ENCODE peak calls at places on chromosome 6, in six cellular contexts. M is IMR-90, L is thyroid gland, W is stomach, T is right lobe of liver, P is K562. X is an unnamed sample.

GRCh38 chr6:138815797-138816528 is 20.1 kb downstream of the ECT2L start:
- DNase-seq in M (peak; percentile 79), L (no peak), W (no peak), T (no peak), P (peak; percentile 37), X (no peak)

GRCh38 chr6:72953901-72954494 is 271.3 kb downstream of the KHDC1L start:
- DNase-seq in M (peak; percentile 61), L (peak; percentile 64), W (no peak), T (no peak), P (no peak), X (no peak)

GRCh38 chr6:7640607-7641577 is 50.9 kb downstream of the SNRNP48 start:
- DNase-seq in M (peak; percentile 87), L (no peak), W (no peak), T (no peak), P (no peak), X (peak; percentile 2)

GRCh38 chr6:25218346-25218745 is 60.8 kb upstream of the CARMIL1 start:
- DNase-seq in M (no peak), L (no peak), W (no peak), T (no peak), P (no peak), X (peak; percentile 82)

GRCh38 chr6:52361347-52361944 is 505 bp upstream of the PAQR8 start:
- DNase-seq in M (peak; percentile 4), L (peak; percentile 5), W (no peak), T (no peak), P (peak; percentile 31), X (peak; percentile 35)

GRCh38 chr6:163309491-163310026 is 105.0 kb upstream of the QKI start:
- DNase-seq in M (peak; percentile 10), L (no peak), W (no peak), T (no peak), P (no peak), X (no peak)

GRCh38 chr6:137977206-137977605 is 110.1 kb downstream of the TNFAIP3 start:
- DNase-seq in M (no peak), L (no peak), W (no peak), T (no peak), P (no peak), X (no peak)

GRCh38 chr6:151738960-151739359 is 68.5 kb upstream of the ESR1 start:
- DNase-seq in M (no peak), L (no peak), W (no peak), T (no peak), P (no peak), X (no peak)

GRCh38 chr6:44307217-44307616 is 5.9 kb downstream of the AARS2 start:
- DNase-seq in M (no peak), L (no peak), W (no peak), T (no peak), P (no peak), X (no peak)

GRCh38 chr6:79420054-79420453 is 117.2 kb downstream of the LCA5 start:
- DNase-seq in M (no peak), L (no peak), W (no peak), T (no peak), P (peak; percentile 8), X (no peak)

GRCh38 chr6:107082045-107082444 is 33.3 kb downstream of the BEND3 start:
- DNase-seq in M (peak; percentile 31), L (no peak), W (no peak), T (no peak), P (no peak), X (no peak)

GRCh38 chr6:127385668-127386385 is 42.4 kb upstream of the ECHDC1 start:
- DNase-seq in M (peak; percentile 27), L (no peak), W (no peak), T (no peak), P (no peak), X (no peak)

GRCh38 chr6:41570270-41570615 is 24.1 kb downstream of the FOXP4 start:
- DNase-seq in M (no peak), L (no peak), W (no peak), T (no peak), P (no peak), X (no peak)

DNA sequence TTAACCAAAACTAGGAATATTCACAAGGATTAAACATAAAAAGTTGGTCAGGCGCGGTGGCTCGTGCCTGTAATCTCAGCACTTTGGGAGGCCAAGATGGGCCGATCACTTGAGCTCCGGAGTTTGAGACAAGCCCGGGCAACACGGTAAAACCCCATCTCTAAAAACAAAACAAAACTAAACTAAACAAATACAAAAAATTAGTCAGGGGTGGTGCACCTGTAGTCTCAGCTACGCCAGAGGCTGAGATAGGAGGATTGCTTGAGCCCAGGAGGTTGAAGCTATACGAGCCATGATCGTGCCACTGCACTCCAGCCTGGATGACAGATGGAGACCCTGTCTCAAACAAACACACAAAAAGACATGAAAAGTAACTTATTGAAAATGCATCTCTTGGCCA is 3.2 kb downstream of the PSORS1C2 start:
- DNase-seq in M (no peak), L (no peak), W (no peak), T (no peak), P (no peak), X (no peak)
- TF ChIP-seq POLR2A in M (no peak), L (no peak), W (no peak), T (no peak), P (no peak), X (no peak)

GRCh38 chr6:15516923-15517560 is 145.8 kb downstream of the DTNBP1 start:
- DNase-seq in M (no peak), L (no peak), W (no peak), T (no peak), P (no peak), X (no peak)
- H3K36me3 ChIP-seq in M (peaks cover 70% of the 10 kb centered on the region), L (peaks cover 15% of the 10 kb centered on the region), W (peaks cover 92% of the 10 kb centered on the region), T (peaks cover 25% of the 10 kb centered on the region), P (peaks cover 92% of the 10 kb centered on the region), X (peaks cover 59% of the 10 kb centered on the region)

DNA sequence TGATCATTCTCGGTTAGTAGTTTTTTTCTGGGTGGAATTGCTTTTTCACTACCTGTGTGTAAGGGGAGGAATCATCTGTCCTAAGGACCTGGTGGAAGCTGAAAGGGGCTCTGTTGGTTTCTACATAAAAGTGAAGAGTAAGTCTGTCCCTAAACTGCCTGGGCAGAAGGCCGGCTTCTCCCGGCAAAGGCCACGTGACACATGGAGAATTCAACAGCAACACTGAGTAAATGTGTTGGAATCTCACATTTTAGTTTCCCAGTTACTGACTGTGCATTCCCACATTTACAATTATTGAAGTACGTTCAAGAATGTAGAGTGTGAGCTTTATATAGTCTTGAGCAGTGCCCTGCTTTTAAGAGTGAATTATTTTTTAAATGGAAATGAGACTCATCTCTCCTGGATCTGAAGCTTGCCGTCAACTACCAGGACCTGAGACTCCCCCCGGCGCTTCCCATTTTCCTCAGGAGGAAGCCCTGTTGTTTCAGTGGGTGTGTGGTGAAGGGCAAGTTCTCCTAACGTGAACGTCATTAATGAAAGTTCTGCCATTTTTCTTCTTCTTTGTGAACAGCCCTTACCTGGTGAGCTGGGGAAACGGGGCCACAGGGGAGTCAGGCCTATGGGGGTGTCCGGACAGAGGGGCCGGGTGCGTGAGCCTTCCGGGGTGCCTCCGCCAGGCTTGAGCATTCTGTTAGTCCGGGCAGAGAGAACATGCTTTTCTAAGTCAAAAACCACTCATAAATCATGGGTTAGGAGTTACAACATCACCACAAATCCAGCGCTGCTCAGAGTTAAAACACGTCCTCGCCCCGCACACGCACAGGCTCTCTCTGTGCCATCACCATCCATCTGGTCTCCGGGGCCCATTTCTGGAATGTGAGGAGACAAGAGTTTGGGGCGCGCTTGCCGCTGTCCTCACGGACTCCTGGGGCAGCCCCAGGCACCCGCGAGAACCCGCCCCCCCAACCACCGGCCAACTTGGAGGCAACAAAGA is 56.6 kb upstream of the SMOC2 start:
- DNase-seq in M (no peak), L (no peak), W (no peak), T (no peak), P (no peak), X (no peak)
- H3K9me3 ChIP-seq in M (peaks cover 62% of the 10 kb centered on the region), L (no peaks in the 10 kb centered on the region), W (no peaks in the 10 kb centered on the region), T (no peaks in the 10 kb centered on the region), P (peaks cover 11% of the 10 kb centered on the region), X (no peaks in the 10 kb centered on the region)

GRCh38 chr6:158834675-158835385 is 15.7 kb upstream of the EZR start:
- DNase-seq in M (no peak), L (peak; percentile 90), W (peak; percentile 41), T (no peak), P (no peak), X (no peak)

GRCh38 chr6:158839796-158840195 is 20.6 kb upstream of the EZR start:
- DNase-seq in M (no peak), L (no peak), W (no peak), T (no peak), P (no peak), X (no peak)

GRCh38 chr6:158836625-158837311 is 17.6 kb upstream of the EZR start:
- DNase-seq in M (no peak), L (no peak), W (no peak), T (no peak), P (no peak), X (no peak)

GRCh38 chr6:158837684-158838625 is 18.8 kb upstream of the EZR start:
- DNase-seq in M (peak; percentile 43), L (no peak), W (no peak), T (no peak), P (no peak), X (no peak)

GRCh38 chr6:158835616-158836221 is 16.6 kb upstream of the EZR start:
- DNase-seq in M (peak; percentile 30), L (peak; percentile 82), W (peak; percentile 85), T (peak; percentile 87), P (peak; percentile 79), X (peak; percentile 80)
- TF ChIP-seq POLR2A in M (no peak), L (peak; percentile 14), W (no peak), T (no peak), P (no peak), X (peak; percentile 43)

GRCh38 chr6:56463443-56463842 is 179.2 kb downstream of the DST start:
- DNase-seq in M (no peak), L (no peak), W (no peak), T (no peak), P (no peak), X (no peak)
- H3K36me3 ChIP-seq in M (peaks cover 46% of the 10 kb centered on the region), L (peaks cover 18% of the 10 kb centered on the region), W (peaks cover 74% of the 10 kb centered on the region), T (peaks cover 74% of the 10 kb centered on the region), P (peaks cover 1% of the 10 kb centered on the region), X (peaks cover 16% of the 10 kb centered on the region)

DNA sequence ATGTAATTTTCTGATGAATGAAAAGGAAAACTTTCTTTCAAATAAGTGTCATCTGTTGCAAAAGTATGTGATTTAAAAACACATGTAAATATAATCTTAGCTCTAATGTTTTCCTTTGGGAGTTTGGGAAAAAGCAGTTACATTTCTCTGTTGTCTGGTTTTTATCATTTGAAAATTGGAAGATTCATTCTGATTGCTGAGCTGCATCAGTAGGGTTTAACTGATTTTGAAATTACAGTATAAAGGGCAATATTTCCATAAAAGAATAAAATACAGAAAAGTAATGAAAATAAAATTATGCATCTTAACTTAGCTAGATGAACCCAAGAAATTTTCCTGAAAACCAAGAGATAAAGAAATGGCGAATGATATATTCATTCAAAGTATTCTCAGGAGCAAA is 57.8 kb downstream of the MAP7 start:
- DNase-seq in M (no peak), L (no peak), W (no peak), T (no peak), P (no peak), X (no peak)
- H3K9me3 ChIP-seq in M (no peaks in the 10 kb centered on the region), L (no peaks in the 10 kb centered on the region), W (no peaks in the 10 kb centered on the region), T (no peaks in the 10 kb centered on the region), P (no peaks in the 10 kb centered on the region), X (no peaks in the 10 kb centered on the region)

X was measured in upper lobe of left lung.